ENCODE peak calls at places on chromosomes 3 and 15, in six cellular contexts. M is AG04449, G is Peyer's patch, W is PC-3, Z is colonic mucosa, J is right cardiac atrium. C is an unnamed sample.

GRCh38 chr15:62052714-62053113 is 7.5 kb downstream of the VPS13C start:
- DNase-seq in M (no peak), G (no peak), W (no peak), Z (no peak), J (no peak), C (no peak)

GRCh38 chr3:124607163-124607562 is 123.1 kb upstream of the UMPS start:
- DNase-seq in M (peak; percentile 46), G (no peak), W (peak; percentile 96), Z (no peak), J (no peak), C (peak; percentile 68)

GRCh38 chr15:68818671-68819450 is 1.8 kb downstream of the ANP32A start:
- DNase-seq in M (no peak), G (peak; percentile 71), W (peak; percentile 35), Z (peak; percentile 47), J (peak; percentile 51), C (no peak)

GRCh38 chr3:97857401-97857800 is 35.6 kb downstream of the CRYBG3 start:
- DNase-seq in M (no peak), G (no peak), W (no peak), Z (no peak), J (no peak), C (no peak)

GRCh38 chr3:17638351-17638750 is 104.1 kb downstream of the TBC1D5 start:
- DNase-seq in M (no peak), G (no peak), W (no peak), Z (no peak), J (no peak), C (peak; percentile 16)

GRCh38 chr15:51623386-51623938 is 891 bp upstream of the DMXL2 start:
- DNase-seq in M (no peak), G (peak; percentile 61), W (peak; percentile 66), Z (peak; percentile 89), J (no peak), C (no peak)

GRCh38 chr3:140285380-140285779 is 350.4 kb downstream of the CLSTN2 start:
- DNase-seq in M (no peak), G (no peak), W (no peak), Z (no peak), J (no peak), C (no peak)

GRCh38 chr3:134018850-134019249 is 10.9 kb downstream of the SLCO2A1 start:
- DNase-seq in M (no peak), G (no peak), W (no peak), Z (peak; percentile 6), J (no peak), C (no peak)

GRCh38 chr3:85304360-85304964 is 345.7 kb downstream of the CADM2 start:
- DNase-seq in M (no peak), G (no peak), W (peak; percentile 70), Z (no peak), J (no peak), C (no peak)

GRCh38 chr3:118171236-118171852 is 863.3 kb downstream of the IGSF11 start:
- DNase-seq in M (no peak), G (no peak), W (no peak), Z (no peak), J (no peak), C (no peak)

GRCh38 chr15:98875309-98875708 is 132.3 kb downstream of the PGPEP1L start:
- DNase-seq in M (no peak), G (no peak), W (no peak), Z (no peak), J (no peak), C (no peak)

GRCh38 chr3:115989927-115990326 is 366.6 kb downstream of the GAP43 start:
- DNase-seq in M (peak; percentile 86), G (no peak), W (no peak), Z (no peak), J (no peak), C (no peak)

GRCh38 chr3:157201648-157202278 is 41.8 kb upstream of the CCNL1 start:
- DNase-seq in M (no peak), G (no peak), W (peak; percentile 70), Z (no peak), J (no peak), C (no peak)

GRCh38 chr15:88428053-88428452 is 39.1 kb downstream of the MRPL46 start:
- DNase-seq in M (no peak), G (no peak), W (no peak), Z (no peak), J (no peak), C (no peak)

GRCh38 chr3:47359283-47359682 is 21.5 kb upstream of the PTPN23 start:
- DNase-seq in M (no peak), G (no peak), W (no peak), Z (no peak), J (no peak), C (no peak)

GRCh38 chr3:141112686-141113255 is 61.6 kb downstream of the SPSB4 start:
- DNase-seq in M (no peak), G (no peak), W (no peak), Z (no peak), J (no peak), C (no peak)

GRCh38 chr3:32175607-32176197 is 62.8 kb upstream of the CMTM8 start:
- DNase-seq in M (peak; percentile 26), G (peak; percentile 76), W (peak; percentile 84), Z (peak; percentile 58), J (no peak), C (no peak)

GRCh38 chr3:14766428-14767244 is 52.1 kb upstream of the FGD5 start:
- DNase-seq in M (no peak), G (no peak), W (no peak), Z (no peak), J (no peak), C (no peak)

GRCh38 chr15:63354771-63355650 is 26.6 kb downstream of the CA12 start:
- DNase-seq in M (no peak), G (peak; percentile 67), W (no peak), Z (peak; percentile 89), J (no peak), C (no peak)

GRCh38 chr3:139948898-139949297 is 13.9 kb downstream of the CLSTN2 start:
- DNase-seq in M (no peak), G (no peak), W (no peak), Z (no peak), J (no peak), C (no peak)

GRCh38 chr3:125039897-125040175 is 16.0 kb downstream of the HEG1 start:
- DNase-seq in M (no peak), G (no peak), W (no peak), Z (no peak), J (no peak), C (no peak)

GRCh38 chr3:32366638-32367368 is 24.9 kb upstream of the CMTM7 start:
- DNase-seq in M (no peak), G (no peak), W (peak; percentile 72), Z (no peak), J (no peak), C (no peak)

GRCh38 chr3:54165865-54166264 is 43.5 kb downstream of the CACNA2D3 start:
- DNase-seq in M (no peak), G (no peak), W (no peak), Z (no peak), J (no peak), C (no peak)

GRCh38 chr3:94972066-94972465 is 909.2 kb downstream of the NSUN3 start:
- DNase-seq in M (no peak), G (no peak), W (no peak), Z (no peak), J (no peak), C (no peak)
- H3K4me3 ChIP-seq in M (no peak overlapping the region), G (no peak overlapping the region), W (no peak overlapping the region), Z (no peak overlapping the region), J (no peak overlapping the region), C (no peak overlapping the region)

DNA sequence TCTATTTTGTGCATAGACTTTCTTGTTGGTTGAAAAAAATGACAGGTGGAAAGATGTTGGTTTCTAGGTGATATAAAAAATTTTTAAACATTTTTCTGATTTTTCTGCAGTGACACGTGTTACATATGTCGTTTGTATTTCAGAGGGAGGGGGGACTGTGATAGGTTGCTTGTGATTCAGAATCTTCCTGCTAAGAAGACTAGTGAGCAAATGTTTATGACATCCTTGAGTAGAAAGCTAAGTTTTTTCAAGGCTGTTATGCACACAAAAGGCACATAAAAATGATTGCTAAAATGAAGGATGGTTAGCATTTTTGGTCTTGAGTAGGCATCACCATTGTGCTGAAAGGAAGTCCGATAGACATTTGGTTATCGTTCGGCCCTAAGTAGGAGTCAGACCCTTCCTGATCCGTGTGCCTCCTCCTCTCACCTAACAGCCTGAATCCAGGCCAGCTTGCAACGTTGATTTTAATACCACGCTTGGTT is 1.5 kb downstream of the ZNF639 start:
- DNase-seq in M (no peak), G (no peak), W (peak; percentile 42), Z (no peak), J (no peak), C (no peak)
- H3K4me3 ChIP-seq in M (peak overlapping the region; percentile 86), G (peak overlapping the region; percentile 87), W (peak overlapping the region; percentile 82), Z (peak overlapping the region; percentile 85), J (peak overlapping the region; percentile 56), C (peak overlapping the region; percentile 94)

DNA sequence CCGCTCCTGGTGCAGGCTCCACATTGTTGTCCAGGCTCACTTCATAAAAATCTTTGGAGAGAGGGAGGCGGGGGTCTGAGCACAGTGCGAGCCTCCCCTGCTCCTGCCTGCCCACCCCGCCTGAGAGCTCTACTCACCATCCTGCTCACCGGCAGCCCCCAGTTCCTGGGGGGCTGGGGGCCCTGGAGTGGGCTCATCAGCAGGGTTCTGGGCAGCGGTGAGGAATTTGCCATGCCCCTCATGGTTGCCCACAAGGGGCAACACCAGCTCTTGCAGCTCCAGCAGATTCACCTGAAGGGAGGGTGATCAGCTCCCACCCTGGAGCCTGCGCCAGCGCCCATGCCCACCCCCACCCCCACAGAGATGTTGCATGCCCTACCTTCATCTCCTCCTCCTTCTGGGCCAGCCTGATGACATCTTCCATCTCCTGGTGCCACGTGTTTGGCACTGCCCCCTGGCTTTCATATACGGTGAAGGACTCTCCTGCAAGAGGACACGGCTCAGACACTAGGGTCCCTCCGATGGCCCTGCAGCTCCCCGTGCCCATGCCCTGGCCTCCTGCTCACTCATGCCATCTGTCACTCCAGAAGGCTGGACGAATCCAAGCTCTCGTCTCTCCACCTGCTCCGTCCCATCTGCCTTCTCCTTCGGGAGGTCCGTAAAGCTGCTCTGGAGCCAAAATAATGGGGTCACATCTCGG is 162.1 kb downstream of the TBC1D2B start:
- DNase-seq in M (no peak), G (peak; percentile 24), W (no peak), Z (no peak), J (no peak), C (no peak)
- H3K4me3 ChIP-seq in M (no peak overlapping the region), G (no peak overlapping the region), W (no peak overlapping the region), Z (no peak overlapping the region), J (no peak overlapping the region), C (no peak overlapping the region)

DNA sequence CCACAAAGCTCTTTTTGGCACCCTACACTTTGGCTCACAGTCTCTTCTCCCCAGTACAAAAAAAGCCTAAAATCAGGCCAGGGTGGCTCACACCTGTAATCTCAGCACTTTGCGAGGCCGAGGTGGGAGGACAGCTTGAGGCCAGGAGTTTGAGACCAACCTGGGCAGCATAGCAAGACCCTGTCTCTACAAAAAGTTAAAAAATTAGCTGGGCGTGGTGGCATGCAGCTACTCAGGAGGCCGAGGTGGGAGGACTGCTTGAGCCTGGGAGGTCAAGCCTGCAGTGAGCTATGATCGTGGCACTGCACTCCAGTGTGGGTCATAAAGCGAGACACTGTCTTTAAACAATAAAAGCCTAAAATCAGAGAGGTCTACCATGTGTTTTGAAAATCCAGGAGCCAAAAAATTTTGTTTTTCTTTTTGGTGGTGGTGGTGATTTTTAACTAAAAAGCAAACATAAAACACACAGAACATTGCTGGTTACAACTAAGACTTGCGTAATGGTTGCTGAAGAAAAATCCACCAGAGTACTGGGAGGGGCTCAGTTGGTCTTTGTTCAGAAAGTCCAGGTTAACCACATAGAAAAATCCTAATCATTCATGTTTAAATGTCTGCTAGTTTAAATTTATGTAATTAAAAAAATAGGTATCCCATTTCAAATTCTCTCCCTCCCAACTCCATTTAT is 1.6 kb upstream of the MAN2C1 start:
- DNase-seq in M (no peak), G (no peak), W (no peak), Z (no peak), J (no peak), C (no peak)
- H3K4me3 ChIP-seq in M (no peak overlapping the region), G (no peak overlapping the region), W (peak overlapping the region; percentile 87), Z (peak overlapping the region; percentile 77), J (no peak overlapping the region), C (no peak overlapping the region)

GRCh38 chr15:31483924-31484368 is 157.3 kb downstream of the KLF13 start:
- DNase-seq in M (no peak), G (peak; percentile 51), W (no peak), Z (no peak), J (no peak), C (no peak)
- H3K4me3 ChIP-seq in M (no peak overlapping the region), G (no peak overlapping the region), W (no peak overlapping the region), Z (no peak overlapping the region), J (peak overlapping the region; percentile 38), C (no peak overlapping the region)